ENCODE peak calls at places on chromosomes 4 and X, in seven cellular contexts. L is stimulated activated CD8-positive, alpha-beta memory T cell treated with anti-CD3 and anti-CD28 coated beads, Interleukin-7, amount 100 ng/mL, for 4 hours; J is hippocampal formation; N is effector CD4-positive, alpha-beta T cell; E is WTC11; W is activated gamma-delta T cell treated with Interleukin-2 at 50 U/mL for 16 hours; R is uterus. Z is an unnamed sample.
A peak's percentile ranks its signal among the peaks of the same experiment; 100 is the strongest.

GRCh38 chr4:35151816-35152572 is 1092.3 kb downstream of the ARAP2 start:
- DNase-seq in E (peak; percentile 76), L (no peak), J (no peak), W (no peak), R (no peak), N (no peak), Z (no peak)

GRCh38 chr4:182093947-182094346 is 149.3 kb upstream of the TENM3 start:
- DNase-seq in J (no peak), E (no peak), R (no peak), W (no peak), L (no peak), N (no peak), Z (no peak)

GRCh38 chrX:130502023-130502570 is 100.3 kb downstream of the RBMX2 start:
- DNase-seq in J (no peak), E (no peak), L (no peak), W (no peak), N (no peak), R (no peak), Z (no peak)

GRCh38 chr4:10704050-10704810 is 19.7 kb upstream of the CLNK start:
- DNase-seq in E (no peak), J (no peak), R (no peak), W (no peak), L (no peak), N (no peak), Z (peak; percentile 65)

GRCh38 chr4:88731359-88731758 is 33.7 kb upstream of the NAP1L5 start:
- DNase-seq in J (no peak), R (no peak), L (no peak), W (no peak), N (no peak), E (no peak), Z (no peak)

GRCh38 chrX:56994375-56995270 is 718 bp downstream of the SPIN3 start:
- DNase-seq in W (no peak), N (no peak), R (peak; percentile 15), L (no peak), J (no peak), E (no peak), Z (peak; percentile 1)

GRCh38 chr4:14918336-14918735 is 83.9 kb upstream of the CPEB2 start:
- DNase-seq in R (no peak), E (no peak), L (no peak), N (no peak), W (no peak), J (peak; percentile 30), Z (no peak)

GRCh38 chrX:108018659-108019381 is 26.0 kb upstream of the VSIG1 start:
- DNase-seq in E (no peak), W (peak; percentile 33), J (no peak), L (no peak), N (peak; percentile 37), R (no peak), Z (no peak)

GRCh38 chrX:9871871-9872270 is 85.6 kb downstream of the SHROOM2 start:
- DNase-seq in E (no peak), R (no peak), W (no peak), L (no peak), J (no peak), N (no peak), Z (no peak)

GRCh38 chrX:153448556-153449280 is 2.9 kb upstream of the TREX2 start:
- DNase-seq in E (no peak), R (no peak), J (no peak), L (no peak), W (no peak), N (no peak), Z (no peak)

GRCh38 chr4:3708103-3708510 is 58.1 kb upstream of the ADRA2C start:
- DNase-seq in L (no peak), W (no peak), N (no peak), R (peak; percentile 63), J (no peak), E (no peak), Z (no peak)

GRCh38 chr4:145618210-145618911 is 824 bp upstream of the MMAA start:
- DNase-seq in N (peak; percentile 4), E (no peak), W (no peak), R (no peak), L (no peak), J (peak; percentile 24), Z (no peak)

GRCh38 chr4:139084425-139085093 is 69.0 kb downstream of the NOCT start:
- DNase-seq in J (peak; percentile 75), E (no peak), R (no peak), N (no peak), L (no peak), W (no peak), Z (no peak)

GRCh38 chr4:46258436-46258835 is 131.5 kb downstream of the GABRA2 start:
- DNase-seq in W (no peak), N (no peak), R (no peak), L (no peak), E (no peak), J (peak; percentile 10), Z (no peak)

GRCh38 chr4:74531952-74532794 is 87.2 kb downstream of the AREG start:
- DNase-seq in J (peak; percentile 49), W (no peak), R (no peak), L (no peak), E (no peak), N (no peak), Z (peak; percentile 90)

GRCh38 chr4:130026185-130026584 is 930.2 kb downstream of the C4orf33 start:
- DNase-seq in E (peak; percentile 93), J (no peak), N (no peak), L (no peak), W (no peak), R (no peak), Z (no peak)

GRCh38 chr4:158238574-158238973 is 28.3 kb downstream of the TMEM144 start:
- DNase-seq in R (no peak), W (no peak), J (peak; percentile 98), N (no peak), L (no peak), E (no peak), Z (no peak)

GRCh38 chr4:146900295-146900694 is 45.4 kb downstream of the TTC29 start:
- DNase-seq in J (no peak), W (no peak), E (no peak), R (no peak), N (no peak), L (no peak), Z (no peak)

GRCh38 chrX:41889317-41890025 is 33.9 kb downstream of the CASK start:
- DNase-seq in N (no peak), J (no peak), E (no peak), R (no peak), L (no peak), W (no peak), Z (peak; percentile 24)

GRCh38 chr4:170030121-170030520 is 3.9 kb upstream of the MFAP3L start:
- DNase-seq in N (no peak), R (no peak), L (no peak), E (no peak), J (no peak), W (no peak), Z (no peak)

GRCh38 chr4:72893354-72894066 is 176.0 kb downstream of the COX18 start:
- DNase-seq in L (no peak), E (no peak), R (no peak), N (no peak), W (no peak), J (no peak), Z (no peak)

GRCh38 chrX:41621236-41621651 is 67.5 kb upstream of the GPR34 start:
- DNase-seq in W (no peak), E (peak; percentile 10), J (no peak), L (no peak), R (no peak), N (no peak), Z (peak; percentile 30)

GRCh38 chr4:168183717-168184571 is 91.6 kb downstream of the ANXA10 start:
- DNase-seq in R (no peak), J (peak; percentile 1), E (no peak), W (no peak), L (no peak), N (no peak), Z (peak; percentile 55)

GRCh38 chr4:168411318-168412150 is 68.8 kb downstream of the DDX60L start:
- DNase-seq in W (no peak), N (no peak), E (no peak), J (no peak), R (no peak), L (no peak), Z (peak; percentile 7)